ENCODE peak calls at places on chromosomes 4 and X, in four cellular contexts. Y is HFFc6; B is ovary; G is central memory CD4-positive, alpha-beta T cell. P is an unnamed sample.
A peak's percentile ranks its signal among the peaks of the same experiment; 100 is the strongest.

GRCh38 chrX:12929701-12930100 is 23.3 kb downstream of the TLR8 start:
- DNase-seq in B (no peak), G (no peak), Y (no peak), P (no peak)

GRCh38 chr4:8305851-8306361 is 36.4 kb downstream of the HTRA3 start:
- DNase-seq in B (peak; percentile 72), G (no peak), Y (no peak), P (no peak)

GRCh38 chr4:3311095-3311372 is 18.2 kb downstream of the RGS12 start:
- DNase-seq in B (peak; percentile 6), Y (no peak), G (no peak), P (no peak)

GRCh38 chr4:74038161-74039064 is at the start of gene CXCL3:
- DNase-seq in B (peak; percentile 51), G (no peak), Y (no peak), P (no peak)

GRCh38 chrX:132119821-132120220 is 8.0 kb downstream of the FRMD7 start:
- DNase-seq in B (no peak), Y (no peak), G (no peak), P (no peak)

GRCh38 chrX:20437678-20438077 is 171.0 kb upstream of the RPS6KA3 start:
- DNase-seq in Y (no peak), B (no peak), G (peak; percentile 35), P (no peak)

GRCh38 chr4:128393111-128393704 is 105.6 kb upstream of the PGRMC2 start:
- DNase-seq in Y (no peak), G (no peak), B (no peak), P (no peak)

GRCh38 chrX:30275498-30275897 is 28.6 kb downstream of the MAGEB1 start:
- DNase-seq in Y (no peak), G (no peak), B (no peak), P (no peak)

GRCh38 chr4:91058345-91058744 is 931.2 kb downstream of the CCSER1 start:
- DNase-seq in Y (no peak), B (no peak), G (no peak), P (no peak)